ENCODE peak calls at places on chromosomes 11 and 22, in five cellular contexts. D, X, P, F and O are unnamed samples. For H3K4me1, the result is how much of the 10 kb centered on the place peaks cover.

GRCh38 chr11:26027887-26028286 is 304.0 kb upstream of the ANO3 start:
- DNase-seq in P (no peak), X (no peak), D (no peak), F (no peak), O (no peak)

GRCh38 chr11:9367551-9367950 is 16.9 kb upstream of the IPO7 start:
- DNase-seq in D (no peak), P (no peak), F (no peak), X (no peak), O (no peak)

GRCh38 chr11:115103921-115104320 is 400.3 kb downstream of the CADM1 start:
- DNase-seq in P (no peak), D (no peak), F (no peak), X (no peak), O (no peak)

GRCh38 chr22:17106785-17107546 is 14.2 kb downstream of the TMEM121B start:
- DNase-seq in F (no peak), P (no peak), X (no peak), D (no peak), O (no peak)

GRCh38 chr11:114909866-114910265 is 231.5 kb downstream of the NXPE2 start:
- DNase-seq in P (no peak), X (no peak), F (no peak), D (no peak), O (no peak)

GRCh38 chr11:90222459-90223247 is at the start of gene CHORDC1:
- DNase-seq in X (peak), F (peak), P (peak), D (peak), O (peak)

GRCh38 chr11:1338201-1339065 is 29.0 kb upstream of the TOLLIP start:
- DNase-seq in D (no peak), X (no peak), P (no peak), F (no peak), O (no peak)

GRCh38 chr11:75966546-75967287 is 151.7 kb downstream of the UVRAG start:
- DNase-seq in F (peak), X (peak), D (no peak), P (no peak), O (peak)

GRCh38 chr11:126304457-126305072 is 705 bp downstream of the DCPS start:
- DNase-seq in P (no peak), D (no peak), X (no peak), F (no peak), O (no peak)

GRCh38 chr11:56521955-56522354 is 21.1 kb downstream of the OR5M11 start:
- DNase-seq in P (no peak), X (no peak), D (no peak), F (peak), O (no peak)

GRCh38 chr11:77152846-77153245 is 24.8 kb downstream of the MYO7A start:
- DNase-seq in P (no peak), F (no peak), X (no peak), D (no peak), O (no peak)

GRCh38 chr11:24082860-24083259 is 414.0 kb upstream of the LUZP2 start:
- DNase-seq in X (no peak), F (no peak), P (no peak), D (no peak), O (no peak)

GRCh38 chr11:87431386-87431785 is 393.7 kb downstream of the TMEM135 start:
- DNase-seq in P (no peak), X (no peak), D (no peak), F (peak), O (no peak)

GRCh38 chr11:33724644-33725035 is 11.6 kb downstream of the CD59 start:
- DNase-seq in D (no peak), X (no peak), P (peak), F (peak), O (no peak)

GRCh38 chr11:61961570-61962212 is 5.7 kb downstream of the FTH1 start:
- DNase-seq in X (peak), D (no peak), P (peak), F (peak), O (no peak)

GRCh38 chr11:3001496-3001895 is 9.4 kb upstream of the NAP1L4 start:
- DNase-seq in F (no peak), D (no peak), P (no peak), X (no peak), O (no peak)

GRCh38 chr22:36397081-36397766 is 9.5 kb upstream of the MYH9 start:
- DNase-seq in P (no peak), F (peak), X (no peak), D (no peak), O (no peak)

GRCh38 chr11:128692750-128693578 is 908 bp upstream of the FLI1 start:
- DNase-seq in F (peak), P (no peak), D (peak), X (peak), O (no peak)

GRCh38 chr22:33707581-33707980 is 212.7 kb downstream of the LARGE1 start:
- DNase-seq in D (no peak), X (no peak), F (no peak), P (no peak), O (no peak)

GRCh38 chr11:28133146-28133545 is 25.0 kb downstream of the METTL15 start:
- DNase-seq in D (no peak), P (no peak), X (no peak), F (peak), O (no peak)

GRCh38 chr11:57638811-57639320 is 10.8 kb downstream of the YPEL4 start:
- DNase-seq in X (no peak), D (no peak), F (peak), P (no peak), O (no peak)

GRCh38 chr11:118841469-118842222 is 42.0 kb upstream of the CXCR5 start:
- DNase-seq in F (no peak), X (no peak), P (no peak), D (no peak), O (no peak)

GRCh38 chr11:21110378-21110777 is 441.0 kb downstream of the NELL1 start:
- DNase-seq in X (no peak), P (no peak), F (no peak), D (no peak), O (peak)

GRCh38 chr11:132024587-132025295 is 654.3 kb downstream of the NTM start:
- DNase-seq in F (peak), P (no peak), D (no peak), X (peak), O (peak)

GRCh38 chr11:95711945-95712221 is 77.7 kb downstream of the FAM76B start:
- DNase-seq in F (no peak), P (no peak), X (no peak), D (no peak), O (no peak)

GRCh38 chr11:111403021-111403725 is 24.1 kb upstream of the POU2AF1 start:
- DNase-seq in F (no peak), P (no peak), D (no peak), X (no peak), O (no peak)

GRCh38 chr22:37154925-37155712 is 5.4 kb upstream of the IL2RB start:
- DNase-seq in P (no peak), X (peak), F (no peak), D (no peak), O (peak)

GRCh38 chr11:132430352-132431091 is 1060.1 kb downstream of the NTM start:
- DNase-seq in P (no peak), F (peak), D (no peak), X (no peak), O (no peak)

GRCh38 chr22:28019881-28020861 is 101.1 kb upstream of the PITPNB start:
- DNase-seq in P (peak), X (peak), D (peak), F (peak), O (peak)

GRCh38 chr11:64232182-64233018 is 2.0 kb upstream of the VEGFB start:
- DNase-seq in X (no peak), D (no peak), F (no peak), P (no peak), O (no peak)

GRCh38 chr11:63212742-63213141 is 30.7 kb downstream of the SLC22A25 start:
- DNase-seq in D (no peak), X (peak), F (peak), P (no peak), O (no peak)

GRCh38 chr11:34166806-34167740 is 61.6 kb downstream of the NAT10 start:
- DNase-seq in F (no peak), D (no peak), X (no peak), P (no peak), O (no peak)

GRCh38 chr22:23531283-23531921 is 48.7 kb downstream of the IGLL1 start:
- DNase-seq in F (no peak), X (no peak), P (no peak), D (no peak), O (no peak)

GRCh38 chr22:23531966-23532735 is 47.9 kb downstream of the IGLL1 start:
- DNase-seq in P (no peak), D (no peak), F (no peak), X (no peak), O (no peak)

GRCh38 chr22:23530106-23530505 is 50.0 kb downstream of the IGLL1 start:
- DNase-seq in D (no peak), P (no peak), F (no peak), X (no peak), O (no peak)

GRCh38 chr22:23529166-23530103 is 50.7 kb downstream of the IGLL1 start:
- DNase-seq in F (no peak), D (no peak), X (no peak), P (no peak), O (no peak)

DNA sequence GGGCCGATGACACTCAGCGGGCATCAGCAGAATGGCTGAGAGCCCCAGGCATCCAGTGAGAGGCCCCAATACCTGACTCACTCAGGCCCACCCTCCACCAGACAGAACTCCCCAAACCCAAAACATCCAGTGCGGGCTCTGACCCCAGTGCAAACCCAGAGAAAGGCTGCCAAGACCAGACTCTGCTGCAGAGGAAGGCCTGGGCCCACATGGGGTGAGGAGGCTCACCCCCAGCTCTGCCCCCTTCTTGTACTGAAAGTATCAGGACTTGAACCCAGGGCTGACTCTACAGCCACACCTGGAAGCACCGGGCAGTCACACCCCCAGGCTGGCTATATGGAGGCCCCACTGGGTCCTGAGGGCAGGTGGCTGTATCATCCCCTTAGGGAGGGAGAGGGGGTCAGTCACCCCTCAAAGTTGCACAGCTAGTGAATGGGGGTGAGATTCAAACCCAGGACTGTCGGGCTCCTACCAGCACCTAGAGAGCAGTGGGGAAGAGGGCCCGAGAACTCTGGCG is 49.3 kb downstream of the IGLL1 start:
- DNase-seq in X (no peak), D (no peak), F (no peak), P (no peak), O (no peak)
- H3K4me1 ChIP-seq in X (under half), D (under half), F (under half), P (under half), O (under half)

DNA sequence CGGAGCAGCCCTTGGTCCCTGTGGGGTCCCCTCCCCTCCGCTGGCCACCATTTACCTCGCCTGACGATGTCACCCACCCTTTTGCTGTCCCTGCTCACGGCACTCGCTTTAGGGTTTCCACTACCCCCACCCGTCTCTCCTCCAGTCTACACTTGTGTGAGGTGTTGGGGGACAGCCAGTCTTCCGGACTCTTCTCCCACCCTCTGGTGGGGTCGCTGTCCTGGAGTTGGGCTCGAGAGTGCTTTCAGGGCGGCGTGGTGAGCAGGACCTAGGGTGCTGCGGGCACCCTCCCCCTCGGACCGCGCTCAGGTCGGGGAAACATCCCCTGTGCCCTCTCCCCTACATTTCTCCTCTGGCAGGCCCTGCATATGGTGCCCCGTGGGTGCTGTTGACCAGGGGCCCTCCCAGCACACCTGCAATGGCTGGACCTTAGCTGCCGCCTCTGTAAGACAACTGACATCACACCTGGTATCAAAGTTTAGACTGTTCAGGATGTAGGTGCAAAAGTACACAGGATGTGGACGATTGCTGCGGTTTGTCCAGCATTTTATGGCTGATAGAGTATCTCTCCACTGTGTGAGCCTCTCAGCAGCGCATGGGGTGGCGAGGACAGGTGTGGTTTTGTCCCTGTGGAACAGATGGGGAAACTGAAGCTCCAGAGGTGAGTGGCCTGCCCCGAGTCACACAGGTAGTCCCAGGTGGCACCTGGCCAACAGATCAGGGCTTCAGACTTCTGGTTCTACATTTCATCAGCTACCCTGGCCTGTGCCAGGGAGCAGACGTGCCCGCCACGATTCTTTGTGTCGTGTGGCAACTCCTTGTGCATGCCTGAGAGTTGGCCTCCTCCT is 1.1 kb downstream of the GRK2 start:
- DNase-seq in D (peak), X (peak), P (no peak), F (no peak), O (no peak)
- H3K4me1 ChIP-seq in D (under half), X (under half), P (half or more), F (under half), O (under half)

DNA sequence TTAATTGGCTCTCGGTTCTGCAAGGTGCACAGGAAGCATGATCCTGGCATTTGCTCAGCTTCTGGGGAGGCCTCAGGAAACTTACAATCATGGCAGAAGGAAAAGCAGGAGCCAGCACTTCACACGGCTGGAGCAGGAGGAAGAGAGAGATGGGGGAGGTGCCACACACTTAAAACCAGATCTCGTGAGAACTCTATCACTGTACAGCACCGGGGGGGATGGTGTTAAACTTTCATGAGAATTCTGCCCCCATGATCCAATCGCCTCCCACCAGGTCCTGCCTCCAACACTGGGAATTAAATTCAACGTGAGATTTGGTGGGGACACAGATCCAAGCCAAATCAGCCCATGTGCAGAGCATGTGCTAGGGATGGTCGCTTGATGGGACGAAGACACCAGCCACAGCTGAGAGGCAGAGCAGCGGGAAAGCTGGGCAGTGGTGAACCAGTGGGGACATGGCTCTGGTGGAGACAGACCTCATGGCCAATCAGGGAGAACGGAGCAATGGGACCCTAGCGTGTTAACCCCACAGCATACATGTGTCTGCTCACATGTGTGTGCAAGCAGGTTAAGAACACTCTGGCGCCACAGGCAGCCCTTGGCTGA is 6.2 kb downstream of the TANGO2 start:
- DNase-seq in P (no peak), X (no peak), F (no peak), D (no peak), O (no peak)
- H3K4me1 ChIP-seq in P (under half), X (under half), F (under half), D (under half), O (under half)

DNA sequence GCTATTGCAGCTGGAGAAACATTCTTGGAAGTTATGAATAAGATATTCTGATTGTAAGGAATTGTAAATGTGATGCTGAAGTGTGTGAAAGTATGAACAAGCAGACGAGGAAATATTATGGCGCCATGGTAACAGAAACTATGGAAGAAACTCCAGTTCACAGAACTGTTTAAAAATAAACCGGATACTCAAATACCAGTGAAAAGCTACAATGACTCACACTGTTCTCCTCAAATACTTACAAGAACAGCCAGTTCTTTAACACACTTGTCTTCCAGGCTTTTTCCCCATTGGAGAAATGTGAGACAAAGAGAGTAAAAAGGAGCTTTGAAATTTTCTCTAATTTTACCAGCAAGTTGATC is 76.7 kb upstream of the ARFGAP3 start:
- DNase-seq in P (peak), X (peak), D (no peak), F (peak), O (peak)
- H3K4me1 ChIP-seq in P (half or more), X (half or more), D (under half), F (half or more), O (under half)